ENCODE peak calls at places on chromosomes 12 and 14, in six cellular contexts. Q, B, G, I, H and L are unnamed samples.
A peak's percentile ranks its signal among the peaks of the same experiment; 100 is the strongest.

GRCh38 chr12:57237952-57238853 is 8.7 kb downstream of the SHMT2 start:
- DNase-seq in Q (no peak), B (no peak), G (no peak), I (no peak), H (no peak), L (no peak)

GRCh38 chr14:105471823-105472495 is 2.7 kb upstream of the CRIP2 start:
- DNase-seq in Q (no peak), B (no peak), G (no peak), I (no peak), H (no peak), L (no peak)

GRCh38 chr12:19036673-19037357 is 92.7 kb upstream of the PLEKHA5 start:
- DNase-seq in Q (peak; percentile 42), B (no peak), G (no peak), I (peak; percentile 79), H (no peak), L (no peak)

GRCh38 chr14:32808574-32809098 is 130.0 kb upstream of the NPAS3 start:
- DNase-seq in Q (peak; percentile 16), B (no peak), G (no peak), I (peak; percentile 85), H (no peak), L (no peak)

GRCh38 chr14:23951590-23952143 is 1.9 kb upstream of the DHRS4 start:
- DNase-seq in Q (no peak), B (no peak), G (no peak), I (no peak), H (peak; percentile 36), L (no peak)

GRCh38 chr12:97573901-97574300 is 111.3 kb downstream of the RMST start:
- DNase-seq in Q (no peak), B (no peak), G (no peak), I (no peak), H (no peak), L (no peak)

GRCh38 chr14:37057776-37058175 is 114.6 kb downstream of the SLC25A21 start:
- DNase-seq in Q (no peak), B (no peak), G (no peak), I (no peak), H (no peak), L (no peak)

GRCh38 chr12:15122349-15122748 is 98.9 kb downstream of the RERG start:
- DNase-seq in Q (no peak), B (no peak), G (no peak), I (no peak), H (no peak), L (no peak)

GRCh38 chr12:33977887-33978286 is 44.4 kb upstream of the ALG10 start:
- DNase-seq in Q (no peak), B (no peak), G (no peak), I (no peak), H (no peak), L (no peak)

GRCh38 chr12:30816742-30817465 is 62.2 kb upstream of the CAPRIN2 start:
- DNase-seq in Q (no peak), B (no peak), G (no peak), I (no peak), H (no peak), L (no peak)

GRCh38 chr12:15001733-15002471 is 29.1 kb downstream of the PDE6H start:
- DNase-seq in Q (peak; percentile 44), B (peak; percentile 10), G (no peak), I (peak; percentile 63), H (peak; percentile 41), L (no peak)